ENCODE peak calls at places on chromosome 19, in five cellular contexts. One of them, this sample, is unnamed.

GRCh38 chr19:40799558-40800338 is 757 bp downstream of the EGLN2 start:
- DNase-seq in heart right ventricle: peak
- DNase-seq in T-cell: no peak
- DNase-seq in adrenal gland: peak
- DNase-seq in CD4-positive, CD25-positive, alpha-beta regulatory T cell: no peak
- DNase-seq in this sample: no peak

GRCh38 chr19:45376045-45376724 is 5.8 kb upstream of the ERCC2 start:
- DNase-seq in T-cell: no peak
- DNase-seq in CD4-positive, CD25-positive, alpha-beta regulatory T cell: no peak
- DNase-seq in adrenal gland: peak
- DNase-seq in heart right ventricle: peak
- DNase-seq in this sample: peak

GRCh38 chr19:40225440-40226305 is 816 bp downstream of the CCNP start:
- DNase-seq in T-cell: no peak
- DNase-seq in CD4-positive, CD25-positive, alpha-beta regulatory T cell: no peak
- DNase-seq in heart right ventricle: no peak
- DNase-seq in adrenal gland: peak
- DNase-seq in this sample: no peak

GRCh38 chr19:35903550-35904179 is 1.3 kb downstream of the HCST start:
- DNase-seq in adrenal gland: peak
- DNase-seq in heart right ventricle: peak
- DNase-seq in CD4-positive, CD25-positive, alpha-beta regulatory T cell: peak
- DNase-seq in T-cell: peak
- DNase-seq in this sample: no peak

GRCh38 chr19:46489445-46490272 is 6.0 kb downstream of the PNMA8B start:
- DNase-seq in CD4-positive, CD25-positive, alpha-beta regulatory T cell: no peak
- DNase-seq in T-cell: no peak
- DNase-seq in adrenal gland: peak
- DNase-seq in heart right ventricle: peak
- DNase-seq in this sample: no peak

GRCh38 chr19:16509141-16510061 is 13.2 kb downstream of the C19orf44 start:
- DNase-seq in T-cell: no peak
- DNase-seq in heart right ventricle: peak
- DNase-seq in adrenal gland: peak
- DNase-seq in CD4-positive, CD25-positive, alpha-beta regulatory T cell: no peak
- DNase-seq in this sample: no peak

GRCh38 chr19:5949792-5950305 is 28.1 kb downstream of the RANBP3 start:
- DNase-seq in T-cell: no peak
- DNase-seq in CD4-positive, CD25-positive, alpha-beta regulatory T cell: peak
- DNase-seq in adrenal gland: no peak
- DNase-seq in heart right ventricle: peak
- DNase-seq in this sample: no peak

GRCh38 chr19:47260476-47260875 is 4.2 kb downstream of the CCDC9 start:
- DNase-seq in heart right ventricle: no peak
- DNase-seq in T-cell: no peak
- DNase-seq in CD4-positive, CD25-positive, alpha-beta regulatory T cell: no peak
- DNase-seq in adrenal gland: no peak
- DNase-seq in this sample: no peak

GRCh38 chr19:46533085-46534081 is 37.7 kb upstream of the PNMA8B start:
- DNase-seq in heart right ventricle: no peak
- DNase-seq in CD4-positive, CD25-positive, alpha-beta regulatory T cell: no peak
- DNase-seq in T-cell: no peak
- DNase-seq in adrenal gland: no peak
- DNase-seq in this sample: no peak

GRCh38 chr19:3882041-3882384 is 1.5 kb downstream of the ATCAY start:
- DNase-seq in T-cell: no peak
- DNase-seq in adrenal gland: no peak
- DNase-seq in heart right ventricle: no peak
- DNase-seq in CD4-positive, CD25-positive, alpha-beta regulatory T cell: no peak
- DNase-seq in this sample: no peak

GRCh38 chr19:3224346-3225325 is at the start of gene CELF5:
- DNase-seq in T-cell: no peak
- DNase-seq in adrenal gland: peak
- DNase-seq in CD4-positive, CD25-positive, alpha-beta regulatory T cell: peak
- DNase-seq in heart right ventricle: no peak
- DNase-seq in this sample: no peak

GRCh38 chr19:2039959-2040646 is 10.9 kb downstream of the MKNK2 start:
- DNase-seq in adrenal gland: peak
- DNase-seq in CD4-positive, CD25-positive, alpha-beta regulatory T cell: no peak
- DNase-seq in heart right ventricle: peak
- DNase-seq in T-cell: no peak
- DNase-seq in this sample: no peak

GRCh38 chr19:33603377-33603776 is 18.4 kb upstream of the CHST8 start:
- DNase-seq in CD4-positive, CD25-positive, alpha-beta regulatory T cell: no peak
- DNase-seq in adrenal gland: no peak
- DNase-seq in T-cell: no peak
- DNase-seq in heart right ventricle: no peak
- DNase-seq in this sample: no peak

GRCh38 chr19:48872884-48873475 is 759 bp downstream of the PPP1R15A start:
- DNase-seq in CD4-positive, CD25-positive, alpha-beta regulatory T cell: peak
- DNase-seq in adrenal gland: peak
- DNase-seq in T-cell: peak
- DNase-seq in heart right ventricle: peak
- DNase-seq in this sample: peak

GRCh38 chr19:35513231-35513974 is at the start of gene DMKN:
- DNase-seq in CD4-positive, CD25-positive, alpha-beta regulatory T cell: no peak
- DNase-seq in T-cell: no peak
- DNase-seq in heart right ventricle: no peak
- DNase-seq in adrenal gland: no peak
- DNase-seq in this sample: no peak

GRCh38 chr19:17159466-17160393 is 55.4 kb upstream of the USE1 start:
- DNase-seq in adrenal gland: no peak
- DNase-seq in CD4-positive, CD25-positive, alpha-beta regulatory T cell: no peak
- DNase-seq in T-cell: no peak
- DNase-seq in heart right ventricle: no peak
- DNase-seq in this sample: no peak

GRCh38 chr19:12884926-12885748 is 1.9 kb downstream of the KLF1 start:
- DNase-seq in T-cell: peak
- DNase-seq in CD4-positive, CD25-positive, alpha-beta regulatory T cell: peak
- DNase-seq in adrenal gland: peak
- DNase-seq in heart right ventricle: peak
- DNase-seq in this sample: peak

GRCh38 chr19:13621413-13621812 is 115.1 kb upstream of the CACNA1A start:
- DNase-seq in adrenal gland: peak
- DNase-seq in heart right ventricle: no peak
- DNase-seq in T-cell: no peak
- DNase-seq in CD4-positive, CD25-positive, alpha-beta regulatory T cell: no peak
- DNase-seq in this sample: peak

GRCh38 chr19:15154002-15154612 is 46.7 kb downstream of the NOTCH3 start:
- DNase-seq in CD4-positive, CD25-positive, alpha-beta regulatory T cell: no peak
- DNase-seq in heart right ventricle: no peak
- DNase-seq in T-cell: no peak
- DNase-seq in adrenal gland: no peak
- DNase-seq in this sample: no peak

GRCh38 chr19:55702131-55702627 is 27.2 kb downstream of the EPN1 start:
- DNase-seq in adrenal gland: no peak
- DNase-seq in heart right ventricle: no peak
- DNase-seq in T-cell: no peak
- DNase-seq in CD4-positive, CD25-positive, alpha-beta regulatory T cell: no peak
- DNase-seq in this sample: no peak

GRCh38 chr19:18102916-18103542 is 5.5 kb downstream of the MAST3 start:
- DNase-seq in heart right ventricle: no peak
- DNase-seq in CD4-positive, CD25-positive, alpha-beta regulatory T cell: no peak
- DNase-seq in adrenal gland: no peak
- DNase-seq in T-cell: no peak
- DNase-seq in this sample: no peak

GRCh38 chr19:495440-496332 is 600 bp upstream of the MADCAM1 start:
- DNase-seq in CD4-positive, CD25-positive, alpha-beta regulatory T cell: peak
- DNase-seq in heart right ventricle: no peak
- DNase-seq in T-cell: no peak
- DNase-seq in adrenal gland: no peak
- DNase-seq in this sample: no peak

GRCh38 chr19:46654621-46655152 is 6.3 kb downstream of the DACT3 start:
- DNase-seq in adrenal gland: no peak
- DNase-seq in heart right ventricle: peak
- DNase-seq in CD4-positive, CD25-positive, alpha-beta regulatory T cell: no peak
- DNase-seq in T-cell: no peak
- DNase-seq in this sample: no peak

GRCh38 chr19:6590458-6591319 is at the start of gene CD70:
- DNase-seq in heart right ventricle: no peak
- DNase-seq in adrenal gland: no peak
- DNase-seq in T-cell: no peak
- DNase-seq in CD4-positive, CD25-positive, alpha-beta regulatory T cell: peak
- DNase-seq in this sample: no peak

GRCh38 chr19:44848036-44848804 is 2.1 kb downstream of the NECTIN2 start:
- DNase-seq in heart right ventricle: peak
- DNase-seq in adrenal gland: peak
- DNase-seq in T-cell: no peak
- DNase-seq in CD4-positive, CD25-positive, alpha-beta regulatory T cell: no peak
- DNase-seq in this sample: no peak

GRCh38 chr19:7471696-7472620 is 16.9 kb downstream of the PEX11G start:
- DNase-seq in heart right ventricle: no peak
- DNase-seq in CD4-positive, CD25-positive, alpha-beta regulatory T cell: no peak
- DNase-seq in T-cell: no peak
- DNase-seq in adrenal gland: no peak
- DNase-seq in this sample: no peak

GRCh38 chr19:5083547-5083965 is 114.6 kb downstream of the KDM4B start:
- DNase-seq in adrenal gland: peak
- DNase-seq in T-cell: no peak
- DNase-seq in CD4-positive, CD25-positive, alpha-beta regulatory T cell: no peak
- DNase-seq in heart right ventricle: peak
- DNase-seq in this sample: no peak

GRCh38 chr19:13507053-13507611 is 853 bp upstream of the CACNA1A start:
- DNase-seq in T-cell: no peak
- DNase-seq in heart right ventricle: no peak
- DNase-seq in adrenal gland: no peak
- DNase-seq in CD4-positive, CD25-positive, alpha-beta regulatory T cell: no peak
- DNase-seq in this sample: no peak

GRCh38 chr19:5969476-5969875 is 8.5 kb downstream of the RANBP3 start:
- DNase-seq in heart right ventricle: no peak
- DNase-seq in T-cell: no peak
- DNase-seq in adrenal gland: no peak
- DNase-seq in CD4-positive, CD25-positive, alpha-beta regulatory T cell: no peak
- DNase-seq in this sample: no peak

GRCh38 chr19:5804516-5805464 is at the start of gene NRTN:
- DNase-seq in T-cell: no peak
- DNase-seq in heart right ventricle: no peak
- DNase-seq in CD4-positive, CD25-positive, alpha-beta regulatory T cell: no peak
- DNase-seq in adrenal gland: no peak
- DNase-seq in this sample: no peak

GRCh38 chr19:10864538-10864899 is 6.8 kb upstream of the CARM1 start:
- DNase-seq in T-cell: peak
- DNase-seq in heart right ventricle: peak
- DNase-seq in adrenal gland: peak
- DNase-seq in CD4-positive, CD25-positive, alpha-beta regulatory T cell: peak
- DNase-seq in this sample: no peak

GRCh38 chr19:28711401-28711800 is 501.6 kb downstream of the UQCRFS1 start:
- DNase-seq in T-cell: no peak
- DNase-seq in adrenal gland: no peak
- DNase-seq in CD4-positive, CD25-positive, alpha-beta regulatory T cell: no peak
- DNase-seq in heart right ventricle: no peak
- DNase-seq in this sample: no peak

GRCh38 chr19:9431475-9431874 is 3.9 kb downstream of the ZNF266 start:
- DNase-seq in CD4-positive, CD25-positive, alpha-beta regulatory T cell: no peak
- DNase-seq in heart right ventricle: peak
- DNase-seq in T-cell: no peak
- DNase-seq in adrenal gland: peak
- DNase-seq in this sample: peak

This sample was measured in keratinocyte.